ENCODE peak calls at places on chromosome 7, in nine cellular contexts. I is astrocyte of the spinal cord; N is psoas muscle; Y is choroid plexus epithelial cell; D is NB4; A is cardiac fibroblast; W is CD8-positive, alpha-beta T cell; O is HepG2; F is PC-9. M is an unnamed sample.

GRCh38 chr7:153130052-153130451 is 370.5 kb downstream of the ACTR3B start:
- DNase-seq in I (no peak), N (no peak), Y (no peak), D (no peak), A (no peak), W (no peak), O (no peak), F (no peak), M (no peak)

GRCh38 chr7:105006367-105007139 is 7.5 kb upstream of the KMT2E start:
- DNase-seq in I (no peak), N (no peak), Y (no peak), D (no peak), A (no peak), W (no peak), O (no peak), F (peak), M (no peak)

GRCh38 chr7:132618956-132619305 is 42.7 kb upstream of the PLXNA4 start:
- DNase-seq in I (peak), N (no peak), Y (peak), D (no peak), A (peak), W (no peak), O (no peak), F (no peak), M (no peak)

GRCh38 chr7:22563621-22564241 is 63.7 kb upstream of the STEAP1B start:
- DNase-seq in I (peak), N (no peak), Y (no peak), D (no peak), A (no peak), W (no peak), O (no peak), F (peak), M (peak)

GRCh38 chr7:25929448-25929847 is 222.6 kb upstream of the NFE2L3 start:
- DNase-seq in I (no peak), N (no peak), Y (no peak), D (no peak), A (no peak), W (no peak), O (no peak), F (no peak), M (no peak)

GRCh38 chr7:6166443-6166871 is 106.0 kb downstream of the CYTH3 start:
- DNase-seq in I (no peak), N (no peak), Y (no peak), D (peak), A (no peak), W (no peak), O (no peak), F (no peak), M (no peak)

GRCh38 chr7:113140956-113141355 is 22.6 kb upstream of the SMIM30 start:
- DNase-seq in I (no peak), N (no peak), Y (no peak), D (peak), A (no peak), W (no peak), O (no peak), F (no peak), M (no peak)

GRCh38 chr7:93301736-93302135 is 69.6 kb downstream of the VPS50 start:
- DNase-seq in I (no peak), N (no peak), Y (no peak), D (no peak), A (no peak), W (no peak), O (no peak), F (no peak), M (no peak)

GRCh38 chr7:29494350-29494749 is 69.3 kb upstream of the PRR15 start:
- DNase-seq in I (peak), N (no peak), Y (peak), D (no peak), A (peak), W (no peak), O (no peak), F (no peak), M (no peak)

GRCh38 chr7:137731436-137731835 is 115.3 kb downstream of the DGKI start:
- DNase-seq in I (no peak), N (no peak), Y (peak), D (no peak), A (peak), W (no peak), O (no peak), F (no peak), M (no peak)

GRCh38 chr7:110604885-110605284 is 486.0 kb upstream of the LRRN3 start:
- DNase-seq in I (no peak), N (no peak), Y (no peak), D (no peak), A (no peak), W (no peak), O (no peak), F (no peak), M (no peak)

GRCh38 chr7:26944486-26944885 is 80.1 kb upstream of the SKAP2 start:
- DNase-seq in I (no peak), N (no peak), Y (no peak), D (no peak), A (no peak), W (no peak), O (no peak), F (no peak), M (no peak)

GRCh38 chr7:151085691-151086620 is at the start of gene AGAP3:
- DNase-seq in I (peak), N (peak), Y (peak), D (peak), A (peak), W (peak), O (peak), F (peak), M (peak)

GRCh38 chr7:151088019-151088855 is 2.0 kb downstream of the AGAP3 start:
- DNase-seq in I (peak), N (no peak), Y (peak), D (no peak), A (no peak), W (no peak), O (no peak), F (no peak), M (no peak)

GRCh38 chr7:151086802-151087246 is 549 bp downstream of the AGAP3 start:
- DNase-seq in I (peak), N (no peak), Y (peak), D (peak), A (peak), W (no peak), O (no peak), F (peak), M (peak)

GRCh38 chr7:151088856-151089699 is 2.8 kb downstream of the AGAP3 start:
- DNase-seq in I (peak), N (peak), Y (peak), D (no peak), A (peak), W (no peak), O (peak), F (no peak), M (no peak)

GRCh38 chr7:151087247-151088018 is 1.2 kb downstream of the AGAP3 start:
- DNase-seq in I (peak), N (peak), Y (peak), D (peak), A (peak), W (no peak), O (peak), F (peak), M (peak)
- TF ChIP-seq CTCF in I (peak), N (peak), Y (peak), D (peak), A (no peak), W (no peak), O (peak), F (peak), M (peak)

GRCh38 chr7:28270536-28270935 is 89.9 kb upstream of the JAZF1 start:
- DNase-seq in I (no peak), N (no peak), Y (no peak), D (no peak), A (no peak), W (no peak), O (no peak), F (no peak), M (no peak)

GRCh38 chr7:28276303-28276702 is 95.7 kb upstream of the JAZF1 start:
- DNase-seq in I (no peak), N (no peak), Y (no peak), D (no peak), A (peak), W (no peak), O (no peak), F (no peak), M (no peak)

GRCh38 chr7:28269700-28270361 is 89.2 kb upstream of the JAZF1 start:
- DNase-seq in I (no peak), N (no peak), Y (no peak), D (peak), A (no peak), W (no peak), O (no peak), F (no peak), M (no peak)

GRCh38 chr7:28277364-28277763 is 96.8 kb upstream of the JAZF1 start:
- DNase-seq in I (no peak), N (no peak), Y (no peak), D (no peak), A (no peak), W (no peak), O (no peak), F (no peak), M (no peak)

GRCh38 chr7:28272461-28272877 is 91.9 kb upstream of the JAZF1 start:
- DNase-seq in I (peak), N (no peak), Y (peak), D (peak), A (peak), W (no peak), O (no peak), F (no peak), M (peak)
- H3K4me3 ChIP-seq in I (no peak), N (peak), Y (peak), D (no peak), A (no peak), W (no peak), O (no peak), F (no peak), M (no peak)

GRCh38 chr7:128939861-128940410 is 2.2 kb downstream of the IRF5 start:
- DNase-seq in I (no peak), N (no peak), Y (no peak), D (peak), A (no peak), W (no peak), O (no peak), F (no peak), M (peak)
- TF ChIP-seq CTCF in I (no peak), N (no peak), Y (no peak), D (peak), A (no peak), W (no peak), O (peak), F (no peak), M (peak)

GRCh38 chr7:711967-712600 is 14.4 kb upstream of the DNAAF5 start:
- DNase-seq in I (no peak), N (no peak), Y (no peak), D (no peak), A (no peak), W (no peak), O (no peak), F (no peak), M (no peak)
- H3K4me3 ChIP-seq in I (peak), N (peak), Y (peak), D (no peak), A (peak), W (peak), O (no peak), F (no peak), M (no peak)

GRCh38 chr7:17774248-17774647 is 166.0 kb downstream of the SNX13 start:
- DNase-seq in I (peak), N (no peak), Y (peak), D (peak), A (peak), W (no peak), O (no peak), F (no peak), M (peak)
- TF ChIP-seq CTCF in I (no peak), N (no peak), Y (no peak), D (no peak), A (no peak), W (no peak), O (no peak), F (no peak), M (no peak)

DNA sequence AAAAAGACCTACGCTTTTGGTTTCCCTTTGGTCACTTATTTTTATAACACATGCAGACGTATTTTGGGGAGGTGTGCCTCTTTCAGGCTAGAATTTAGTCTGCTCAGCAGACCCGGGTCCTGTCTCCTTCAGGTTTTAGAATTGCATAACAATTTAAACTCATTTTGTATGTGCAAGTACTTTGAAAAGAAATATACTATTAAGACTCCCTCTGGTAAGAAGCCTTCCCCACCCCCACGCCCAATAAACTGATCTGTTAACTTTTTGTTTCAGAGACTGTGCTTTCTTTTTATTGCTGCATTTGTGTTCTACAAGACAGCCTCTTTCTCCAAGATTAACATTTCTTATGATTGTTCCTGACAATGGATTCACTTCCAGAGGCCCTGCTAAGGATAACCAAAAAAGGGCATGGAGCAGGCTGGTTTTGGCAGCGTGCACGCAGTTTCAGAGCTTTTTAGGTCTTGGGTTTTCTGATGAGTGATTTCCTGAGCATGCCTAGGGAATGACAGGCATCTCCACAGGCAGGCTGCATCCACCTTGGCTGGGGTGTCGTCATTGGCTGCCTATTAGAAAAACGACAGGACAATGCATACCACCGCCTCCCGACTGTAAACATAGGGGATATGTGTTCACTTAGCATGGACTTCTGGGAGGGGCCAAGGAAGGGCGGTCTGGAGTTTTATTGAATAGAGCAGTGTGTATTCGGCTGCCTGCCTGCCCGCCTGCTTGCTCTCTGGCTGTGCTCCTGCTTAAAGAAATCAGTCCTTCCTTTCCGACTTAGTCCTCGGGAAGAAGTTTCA is at the start of gene CALD1:
- DNase-seq in I (peak), N (peak), Y (peak), D (no peak), A (peak), W (no peak), O (peak), F (peak), M (no peak)
- H3K4me3 ChIP-seq in I (peak), N (peak), Y (peak), D (no peak), A (peak), W (no peak), O (peak), F (peak), M (no peak)

GRCh38 chr7:143304938-143305337 is 11.0 kb upstream of the CLCN1 start:
- DNase-seq in I (no peak), N (no peak), Y (no peak), D (no peak), A (no peak), W (no peak), O (no peak), F (no peak), M (no peak)
- TF ChIP-seq CTCF in I (no peak), N (no peak), Y (no peak), D (no peak), A (no peak), W (no peak), O (no peak), F (no peak), M (no peak)

GRCh38 chr7:151252961-151253691 is 4.6 kb upstream of the SMARCD3 start:
- DNase-seq in I (no peak), N (peak), Y (no peak), D (no peak), A (no peak), W (no peak), O (no peak), F (no peak), M (no peak)
- H3K4me3 ChIP-seq in I (peak), N (peak), Y (no peak), D (no peak), A (no peak), W (no peak), O (no peak), F (no peak), M (no peak)